ENCODE peak calls at places on chromosomes 3 and 15, in seven cellular contexts. One of them, this sample, is unnamed.

GRCh38 chr15:69943637-69944036 is 154.1 kb downstream of the TLE3 start:
- DNase-seq in T follicular helper cell: no peak
- DNase-seq in H1: no peak
- DNase-seq in activated T-cell treated with anti-CD3 and anti-CD28 coated beads for 24 hours: no peak
- DNase-seq in astrocyte of the hippocampus: no peak
- DNase-seq in RPMI8226: no peak
- DNase-seq in left colon: no peak
- DNase-seq in this sample: no peak

GRCh38 chr3:156633335-156633734 is 41.1 kb upstream of the TIPARP start:
- DNase-seq in left colon: no peak
- DNase-seq in H1: no peak
- DNase-seq in T follicular helper cell: no peak
- DNase-seq in astrocyte of the hippocampus: peak
- DNase-seq in activated T-cell treated with anti-CD3 and anti-CD28 coated beads for 24 hours: no peak
- DNase-seq in RPMI8226: no peak
- DNase-seq in this sample: peak

GRCh38 chr15:70096215-70096974 is 1.3 kb downstream of the TLE3 start:
- DNase-seq in astrocyte of the hippocampus: peak
- DNase-seq in left colon: peak
- DNase-seq in T follicular helper cell: peak
- DNase-seq in H1: no peak
- DNase-seq in activated T-cell treated with anti-CD3 and anti-CD28 coated beads for 24 hours: peak
- DNase-seq in RPMI8226: peak
- DNase-seq in this sample: peak

GRCh38 chr3:157290761-157291160 is 130.8 kb upstream of the CCNL1 start:
- DNase-seq in RPMI8226: no peak
- DNase-seq in astrocyte of the hippocampus: peak
- DNase-seq in H1: no peak
- DNase-seq in T follicular helper cell: no peak
- DNase-seq in left colon: no peak
- DNase-seq in activated T-cell treated with anti-CD3 and anti-CD28 coated beads for 24 hours: no peak
- DNase-seq in this sample: peak

GRCh38 chr3:59374812-59375211 is 325.0 kb upstream of the CFAP20DC start:
- DNase-seq in astrocyte of the hippocampus: no peak
- DNase-seq in RPMI8226: no peak
- DNase-seq in T follicular helper cell: no peak
- DNase-seq in H1: no peak
- DNase-seq in activated T-cell treated with anti-CD3 and anti-CD28 coated beads for 24 hours: no peak
- DNase-seq in left colon: no peak
- DNase-seq in this sample: no peak

GRCh38 chr3:190266915-190267290 is 55.3 kb downstream of the CLDN1 start:
- DNase-seq in activated T-cell treated with anti-CD3 and anti-CD28 coated beads for 24 hours: no peak
- DNase-seq in left colon: no peak
- DNase-seq in H1: no peak
- DNase-seq in RPMI8226: no peak
- DNase-seq in T follicular helper cell: no peak
- DNase-seq in astrocyte of the hippocampus: no peak
- DNase-seq in this sample: no peak

GRCh38 chr15:71044006-71044405 is 71.3 kb upstream of the THSD4 start:
- DNase-seq in activated T-cell treated with anti-CD3 and anti-CD28 coated beads for 24 hours: no peak
- DNase-seq in H1: no peak
- DNase-seq in RPMI8226: no peak
- DNase-seq in left colon: no peak
- DNase-seq in astrocyte of the hippocampus: no peak
- DNase-seq in T follicular helper cell: no peak
- DNase-seq in this sample: peak

GRCh38 chr15:77607894-77608261 is 24.8 kb downstream of the LINGO1 start:
- DNase-seq in RPMI8226: no peak
- DNase-seq in left colon: no peak
- DNase-seq in H1: no peak
- DNase-seq in T follicular helper cell: no peak
- DNase-seq in activated T-cell treated with anti-CD3 and anti-CD28 coated beads for 24 hours: no peak
- DNase-seq in astrocyte of the hippocampus: no peak
- DNase-seq in this sample: no peak

GRCh38 chr15:66901336-66902100 is 163.9 kb upstream of the SMAD3 start:
- DNase-seq in H1: no peak
- DNase-seq in T follicular helper cell: no peak
- DNase-seq in activated T-cell treated with anti-CD3 and anti-CD28 coated beads for 24 hours: no peak
- DNase-seq in astrocyte of the hippocampus: peak
- DNase-seq in left colon: no peak
- DNase-seq in RPMI8226: no peak
- DNase-seq in this sample: peak

This sample was measured in astrocyte of the spinal cord.